ENCODE peak calls at places on chromosomes 1 and 21, in nine cellular contexts. D is OCI-LY7, N is PC-3, H is MM.1S, J is HCT116, V is hepatocyte, O is SK-N-SH, W is neural progenitor cell, I is GM23338. K is an unnamed sample.

GRCh38 chr1:169072945-169073725 is 33.4 kb upstream of the ATP1B1 start:
- DNase-seq in D (no peak), N (no peak), H (no peak), J (no peak), V (no peak), O (no peak), W (no peak), I (no peak), K (no peak)

GRCh38 chr1:206693029-206693428 is 8.3 kb downstream of the MAPKAPK2 start:
- DNase-seq in D (no peak), N (peak; percentile 29), H (peak; percentile 57), J (no peak), V (no peak), O (no peak), W (no peak), I (no peak), K (peak; percentile 91)

GRCh38 chr1:240737268-240737667 is 125.3 kb upstream of the GREM2 start:
- DNase-seq in D (no peak), N (peak; percentile 82), H (no peak), J (no peak), V (no peak), O (no peak), W (no peak), I (no peak), K (peak; percentile 82)

GRCh38 chr21:15444118-15444960 is 285.4 kb upstream of the USP25 start:
- DNase-seq in D (no peak), N (no peak), H (no peak), J (no peak), V (no peak), O (no peak), W (no peak), I (peak; percentile 67), K (no peak)

GRCh38 chr1:11804666-11805453 is 904 bp downstream of the MTHFR start:
- DNase-seq in D (no peak), N (peak; percentile 12), H (peak; percentile 22), J (no peak), V (peak; percentile 84), O (peak; percentile 47), W (peak; percentile 28), I (peak; percentile 36), K (peak; percentile 63)

GRCh38 chr1:96473791-96474452 is 247.7 kb upstream of the PTBP2 start:
- DNase-seq in D (no peak), N (peak; percentile 63), H (no peak), J (no peak), V (no peak), O (no peak), W (peak; percentile 17), I (no peak), K (peak; percentile 68)

GRCh38 chr1:205382561-205382960 is 25.8 kb upstream of the KLHDC8A start:
- DNase-seq in D (no peak), N (no peak), H (no peak), J (no peak), V (no peak), O (no peak), W (no peak), I (peak; percentile 33), K (no peak)

GRCh38 chr1:39933956-39934941 is 20.7 kb upstream of the MFSD2A start:
- DNase-seq in D (no peak), N (peak; percentile 32), H (no peak), J (no peak), V (peak; percentile 94), O (no peak), W (no peak), I (no peak), K (peak; percentile 99)

GRCh38 chr1:105485207-105485606 is 1571.3 kb upstream of the PRMT6 start:
- DNase-seq in D (no peak), N (peak; percentile 44), H (no peak), J (no peak), V (no peak), O (no peak), W (no peak), I (no peak), K (peak; percentile 77)

GRCh38 chr1:153490272-153491051 is 30.0 kb upstream of the S100A7 start:
- DNase-seq in D (no peak), N (peak; percentile 99), H (no peak), J (peak; percentile 93), V (peak; percentile 55), O (no peak), W (no peak), I (peak; percentile 25), K (peak; percentile 98)

GRCh38 chr1:54857741-54858665 is 29.0 kb downstream of the DHCR24 start:
- DNase-seq in D (no peak), N (peak; percentile 89), H (no peak), J (peak; percentile 53), V (peak; percentile 27), O (no peak), W (no peak), I (no peak), K (peak; percentile 88)

GRCh38 chr1:234969630-234970370 is 158.8 kb downstream of the TOMM20 start:
- DNase-seq in D (no peak), N (peak; percentile 39), H (no peak), J (no peak), V (peak; percentile 88), O (peak; percentile 93), W (peak; percentile 90), I (peak; percentile 78), K (peak; percentile 86)

DNA sequence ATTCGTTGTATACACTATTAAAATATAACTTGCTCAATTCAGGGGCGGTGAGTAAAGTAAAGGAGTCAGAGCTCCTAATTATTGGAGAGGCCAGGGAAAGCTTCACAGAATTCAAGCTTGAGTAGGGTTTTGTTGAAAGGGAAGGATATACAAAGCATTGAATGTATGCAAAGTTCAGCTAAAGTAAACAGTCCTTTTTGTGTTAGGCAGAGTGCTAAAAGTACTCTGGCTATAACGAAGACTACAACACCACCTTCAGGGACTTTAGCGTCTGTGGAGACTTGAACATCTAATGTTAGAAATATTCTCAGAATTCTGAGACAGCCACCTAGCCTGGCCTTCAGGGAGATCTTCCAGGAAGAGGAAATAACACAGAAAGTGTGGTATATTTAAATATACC is 1.1 kb downstream of the FALEC start:
- DNase-seq in D (peak; percentile 71), N (no peak), H (no peak), J (no peak), V (no peak), O (no peak), W (no peak), I (peak; percentile 19), K (no peak)
- H3K4me3 ChIP-seq in D (peak overlapping the region; percentile 65), N (peak overlapping the region; percentile 71), H (peak overlapping the region; percentile 87), J (peak overlapping the region; percentile 67), V (no peak overlapping the region), O (peak overlapping the region; percentile 59), W (peak overlapping the region; percentile 66), I (peak overlapping the region; percentile 81), K (peak overlapping the region; percentile 71)

DNA sequence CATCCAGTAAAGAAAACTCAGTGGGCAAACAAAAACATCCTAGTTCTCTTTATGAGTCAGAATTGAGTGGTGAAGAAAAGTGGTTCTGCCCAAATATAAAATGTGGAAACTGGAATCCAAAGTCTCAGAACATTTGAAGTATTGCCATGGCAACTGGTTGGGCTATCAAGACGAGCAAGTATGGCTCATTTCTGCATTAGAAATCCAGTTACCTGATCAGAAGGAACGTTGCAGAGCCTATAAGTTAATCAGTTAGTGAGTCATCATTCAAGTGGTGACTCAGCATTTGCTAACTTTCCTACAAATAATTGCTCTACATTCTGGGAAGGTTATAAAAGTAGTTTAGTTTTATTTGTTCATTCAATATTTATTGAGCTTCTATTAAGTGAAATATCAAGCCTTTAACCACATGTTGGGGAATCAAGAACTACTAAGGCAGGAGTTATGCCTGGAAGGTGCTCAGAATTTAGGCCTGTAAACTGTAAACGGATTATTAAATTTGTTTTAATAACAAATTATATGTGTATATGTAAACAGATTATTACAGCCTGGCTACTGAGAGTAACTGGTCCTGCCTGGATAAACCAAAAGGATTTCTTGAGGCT is 104.3 kb downstream of the PAPPA2 start:
- DNase-seq in D (no peak), N (peak; percentile 83), H (no peak), J (no peak), V (no peak), O (no peak), W (no peak), I (no peak), K (peak; percentile 82)
- TF ChIP-seq EZH2phosphoT487 in D (no peak), N (no peak), H (no peak), J (no peak), V (no peak), O (no peak), W (no peak), I (no peak), K (no peak)

GRCh38 chr1:98030483-98030882 is 109.6 kb upstream of the DPYD start:
- DNase-seq in D (no peak), N (peak; percentile 89), H (no peak), J (no peak), V (no peak), O (no peak), W (no peak), I (no peak), K (peak; percentile 58)
- H3K4me2 ChIP-seq in D (no peak overlapping the region), N (peak overlapping the region; percentile 84), H (no peak overlapping the region), J (no peak overlapping the region), V (no peak overlapping the region), O (peak overlapping the region; percentile 68), W (no peak overlapping the region), I (no peak overlapping the region), K (no peak overlapping the region)

GRCh38 chr1:183024352-183025337 is 1.4 kb downstream of the LAMC1 start:
- DNase-seq in D (peak; percentile 41), N (peak; percentile 18), H (no peak), J (no peak), V (no peak), O (no peak), W (peak; percentile 38), I (no peak), K (peak; percentile 46)

GRCh38 chr1:183027791-183028190 is 4.6 kb downstream of the LAMC1 start:
- DNase-seq in D (peak; percentile 31), N (no peak), H (no peak), J (no peak), V (no peak), O (no peak), W (no peak), I (no peak), K (no peak)

GRCh38 chr1:183029591-183030000 is 6.4 kb downstream of the LAMC1 start:
- DNase-seq in D (no peak), N (peak; percentile 75), H (no peak), J (no peak), V (peak; percentile 43), O (no peak), W (no peak), I (no peak), K (peak; percentile 92)

GRCh38 chr1:183025782-183026774 is 2.9 kb downstream of the LAMC1 start:
- DNase-seq in D (no peak), N (peak; percentile 35), H (no peak), J (no peak), V (no peak), O (no peak), W (no peak), I (no peak), K (peak; percentile 48)

DNA sequence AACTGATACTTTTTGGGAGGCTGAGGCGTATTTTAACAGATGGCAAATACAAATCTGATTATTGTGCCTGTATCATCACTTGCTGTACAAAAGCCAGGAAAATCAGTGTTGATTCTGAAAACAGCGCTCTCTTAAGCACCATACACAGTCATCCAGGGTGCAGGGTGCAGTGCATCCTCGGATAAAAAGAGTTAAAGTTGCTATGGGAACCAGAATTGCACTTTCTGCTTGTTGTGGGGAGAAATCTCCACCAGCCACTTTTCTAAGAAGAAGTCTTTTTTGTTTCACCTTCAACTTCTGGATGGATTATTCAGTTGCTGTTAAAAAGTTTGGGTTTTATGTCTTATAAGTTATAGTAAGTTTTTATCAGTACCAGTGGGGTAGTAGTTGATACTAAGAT is 3.8 kb downstream of the LAMC1 start:
- DNase-seq in D (no peak), N (no peak), H (no peak), J (no peak), V (no peak), O (no peak), W (no peak), I (no peak), K (peak; percentile 60)
- H3K4me3 ChIP-seq in D (peak overlapping the region; percentile 77), N (peak overlapping the region; percentile 88), H (no peak overlapping the region), J (no peak overlapping the region), V (no peak overlapping the region), O (no peak overlapping the region), W (no peak overlapping the region), I (no peak overlapping the region), K (peak overlapping the region; percentile 97)

K was measured in GM23248.